ENCODE peak calls at places on chromosome 10, in five cellular contexts. O is body of pancreas, C is IMR-90, U is hepatocyte, J is uterus. H is an unnamed sample.

GRCh38 chr10:34667177-34667576 is 147.9 kb downstream of the PARD3 start:
- DNase-seq in C (no peak), J (no peak), U (no peak), O (no peak), H (no peak)

GRCh38 chr10:38605153-38605661 is 511.1 kb downstream of the ZNF37A start:
- DNase-seq in C (no peak), J (no peak), U (no peak), O (no peak), H (no peak)

GRCh38 chr10:80409121-80409520 is 770 bp downstream of the PRXL2A start:
- DNase-seq in J (no peak), O (no peak), U (peak; percentile 21), C (no peak), H (no peak)

GRCh38 chr10:79376078-79376628 is 28.9 kb downstream of the PPIF start:
- DNase-seq in C (no peak), J (no peak), O (peak; percentile 3), U (no peak), H (no peak)

GRCh38 chr10:89032141-89032814 is 41.7 kb downstream of the FAS start:
- DNase-seq in C (peak; percentile 91), O (no peak), U (no peak), J (no peak), H (no peak)

GRCh38 chr10:109115179-109115578 is 808.1 kb downstream of the XPNPEP1 start:
- DNase-seq in C (no peak), O (no peak), U (no peak), J (no peak), H (no peak)

GRCh38 chr10:4662576-4663161 is 163.3 kb upstream of the AKR1E2 start:
- DNase-seq in J (no peak), O (no peak), U (no peak), C (no peak), H (no peak)

GRCh38 chr10:88830643-88831277 is 20.9 kb downstream of the ANKRD22 start:
- DNase-seq in C (no peak), J (no peak), O (no peak), U (no peak), H (no peak)

GRCh38 chr10:17963431-17963830 is 11.7 kb downstream of the SLC39A12 start:
- DNase-seq in J (no peak), O (no peak), C (no peak), U (no peak), H (no peak)

GRCh38 chr10:69086131-69086530 is 1.8 kb upstream of the SRGN start:
- DNase-seq in U (no peak), J (no peak), O (no peak), C (no peak), H (no peak)

DNA sequence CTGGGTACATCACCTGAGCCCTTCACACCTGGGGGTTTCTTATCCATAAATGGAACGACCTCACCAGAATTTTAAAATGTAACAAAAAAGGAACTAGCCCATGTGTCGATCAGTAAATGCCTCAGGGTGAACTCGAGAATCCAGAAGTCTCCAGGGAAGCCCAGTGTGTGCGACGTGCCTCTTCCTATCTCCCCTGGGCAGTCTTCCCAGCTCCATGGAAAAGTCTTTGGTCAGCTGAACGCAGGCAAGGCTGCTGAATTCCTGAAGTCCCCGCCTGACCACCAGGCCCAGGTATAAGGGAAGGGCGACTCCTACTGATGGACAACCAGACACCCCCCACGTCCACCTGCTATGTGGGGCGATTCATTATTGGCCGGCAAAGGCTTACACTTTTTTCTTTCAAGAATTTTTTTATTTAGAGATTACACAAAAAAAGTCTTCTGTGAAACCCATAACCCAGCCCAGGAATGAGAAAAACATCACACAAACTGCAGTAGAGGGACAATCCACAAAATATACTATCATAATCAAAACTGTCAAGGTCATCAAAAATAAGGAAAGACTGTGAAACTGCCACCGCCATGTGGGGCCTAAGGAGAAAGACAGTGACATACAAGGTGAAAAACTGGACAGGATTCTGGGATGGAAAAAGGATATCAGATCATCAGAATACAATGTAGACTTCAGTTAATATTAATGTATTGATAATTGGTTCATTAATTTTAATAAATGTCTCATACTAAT is 93.5 kb downstream of the CTBP2 start:
- DNase-seq in O (no peak), U (no peak), C (no peak), J (no peak), H (no peak)
- H3K27ac ChIP-seq in O (peak overlapping the region; percentile 3), U (no peak overlapping the region), C (no peak overlapping the region), J (no peak overlapping the region), H (no peak overlapping the region)

GRCh38 chr10:133212853-133213494 is 17.0 kb upstream of the UTF1 start:
- DNase-seq in U (no peak), O (no peak), J (no peak), C (no peak), H (no peak)

GRCh38 chr10:133211141-133211830 is 18.7 kb upstream of the UTF1 start:
- DNase-seq in J (no peak), U (no peak), C (no peak), O (no peak), H (no peak)

GRCh38 chr10:133210398-133211140 is 19.4 kb upstream of the UTF1 start:
- DNase-seq in O (no peak), J (no peak), C (no peak), U (no peak), H (no peak)

GRCh38 chr10:133213641-133214467 is 16.2 kb upstream of the UTF1 start:
- DNase-seq in J (no peak), O (no peak), C (no peak), U (no peak), H (no peak)

GRCh38 chr10:133211959-133212852 is 17.8 kb upstream of the UTF1 start:
- DNase-seq in J (no peak), O (no peak), C (no peak), U (no peak), H (no peak)
- H3K4me3 ChIP-seq in J (no peak overlapping the region), O (no peak overlapping the region), C (no peak overlapping the region), U (no peak overlapping the region), H (no peak overlapping the region)

GRCh38 chr10:98031440-98031839 is 1.0 kb upstream of the CRTAC1 start:
- DNase-seq in O (no peak), J (no peak), U (no peak), C (no peak), H (no peak)

GRCh38 chr10:98030991-98031431 is 590 bp upstream of the CRTAC1 start:
- DNase-seq in U (peak; percentile 25), C (no peak), O (no peak), J (no peak), H (no peak)

GRCh38 chr10:98029149-98030092 is 1.0 kb downstream of the CRTAC1 start:
- DNase-seq in J (no peak), U (no peak), C (no peak), O (peak; percentile 13), H (no peak)

GRCh38 chr10:98028168-98028770 is 2.2 kb downstream of the CRTAC1 start:
- DNase-seq in O (peak; percentile 75), U (peak; percentile 63), J (peak; percentile 28), C (peak; percentile 3), H (no peak)

GRCh38 chr10:98030093-98030821 is at the start of gene CRTAC1:
- DNase-seq in O (peak; percentile 71), U (peak; percentile 78), J (peak; percentile 40), C (no peak), H (no peak)
- TF ChIP-seq CTCF in O (no peak), U (no peak), J (no peak), C (no peak), H (no peak)

GRCh38 chr10:93236378-93237040 is 162.8 kb downstream of the CYP26A1 start:
- DNase-seq in J (no peak), U (no peak), O (no peak), C (no peak), H (no peak)
- H3K27ac ChIP-seq in J (no peak overlapping the region), U (no peak overlapping the region), O (no peak overlapping the region), C (no peak overlapping the region), H (no peak overlapping the region)

GRCh38 chr10:90313548-90314325 is 544.1 kb downstream of the HTR7 start:
- DNase-seq in O (no peak), U (no peak), C (peak; percentile 25), J (no peak), H (no peak)
- H3K4me3 ChIP-seq in O (no peak overlapping the region), U (no peak overlapping the region), C (no peak overlapping the region), J (no peak overlapping the region), H (no peak overlapping the region)

GRCh38 chr10:74857586-74857985 is 31.2 kb downstream of the KAT6B start:
- DNase-seq in J (no peak), C (no peak), O (no peak), U (no peak), H (no peak)
- TF ChIP-seq CTCF in J (no peak), C (no peak), O (no peak), U (no peak), H (no peak)

DNA sequence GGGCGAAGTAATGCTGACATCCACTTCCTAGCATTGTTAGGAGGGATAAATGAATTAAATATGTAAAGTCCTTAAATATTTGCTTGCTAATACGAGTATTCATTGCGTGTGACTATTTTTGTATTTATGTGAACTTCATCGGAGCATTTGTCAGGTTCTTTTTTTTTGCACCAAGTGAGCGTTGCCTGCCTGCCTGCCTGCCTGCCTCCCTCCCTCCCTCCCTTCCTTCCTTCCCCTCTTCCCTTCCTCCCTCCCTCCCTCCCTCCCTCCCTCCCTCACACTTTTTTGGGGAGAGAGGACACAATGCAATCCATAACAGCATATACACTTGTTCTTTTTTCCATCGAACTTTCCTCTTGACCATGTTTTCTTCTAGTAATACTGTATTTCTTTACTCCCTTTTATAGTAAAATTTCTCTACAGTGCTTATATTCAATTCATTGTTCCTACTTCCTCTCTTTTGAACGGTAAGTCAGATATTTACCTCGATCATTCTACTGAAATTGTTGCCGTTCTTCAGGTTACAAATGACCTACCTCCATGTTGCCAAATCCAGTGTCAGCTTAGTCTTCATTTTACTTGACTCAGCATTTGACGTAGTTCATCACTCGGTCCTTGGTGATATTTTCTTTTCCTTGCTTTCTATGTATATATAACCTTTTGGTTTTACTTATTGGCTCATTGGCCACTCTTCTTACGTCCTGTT is 914 bp downstream of the CCDC7 start:
- DNase-seq in O (no peak), J (no peak), C (peak; percentile 22), U (peak; percentile 15), H (no peak)
- H3K27ac ChIP-seq in O (peak overlapping the region; percentile 85), J (peak overlapping the region; percentile 98), C (peak overlapping the region; percentile 87), U (peak overlapping the region; percentile 97), H (peak overlapping the region; percentile 92)

GRCh38 chr10:78321500-78321899 is 287.8 kb downstream of the RPS24 start:
- DNase-seq in C (no peak), U (no peak), J (no peak), O (no peak), H (peak; percentile 38)

GRCh38 chr10:78319841-78320240 is 286.2 kb downstream of the RPS24 start:
- DNase-seq in U (no peak), C (no peak), J (no peak), O (no peak), H (peak; percentile 53)

GRCh38 chr10:78319371-78319770 is 285.7 kb downstream of the RPS24 start:
- DNase-seq in U (peak; percentile 65), C (no peak), O (no peak), J (no peak), H (peak; percentile 40)

GRCh38 chr10:78320990-78321389 is 287.3 kb downstream of the RPS24 start:
- DNase-seq in O (no peak), J (no peak), C (no peak), U (no peak), H (no peak)

GRCh38 chr10:78320416-78320815 is 286.8 kb downstream of the RPS24 start:
- DNase-seq in J (no peak), C (no peak), U (no peak), O (no peak), H (no peak)
- H3K4me3 ChIP-seq in J (no peak overlapping the region), C (no peak overlapping the region), U (no peak overlapping the region), O (no peak overlapping the region), H (no peak overlapping the region)

H was measured in coronary artery.